ENCODE peak calls at places on chromosomes 16 and 17, in seven cellular contexts. One of them, this sample, is unnamed.

GRCh38 chr16:50096791-50097190 is 31.0 kb downstream of the HEATR3 start:
- DNase-seq in BE2C: no peak
- DNase-seq in GM12865: no peak
- DNase-seq in colonic mucosa: no peak
- DNase-seq in PC-3: no peak
- DNase-seq in cardiac fibroblast: peak; percentile 13
- DNase-seq in foreskin keratinocyte: no peak
- DNase-seq in this sample: no peak

GRCh38 chr16:2854700-2855309 is 3.2 kb downstream of the PRSS22 start:
- DNase-seq in BE2C: no peak
- DNase-seq in GM12865: peak; percentile 16
- DNase-seq in colonic mucosa: no peak
- DNase-seq in PC-3: peak; percentile 51
- DNase-seq in cardiac fibroblast: no peak
- DNase-seq in foreskin keratinocyte: no peak
- DNase-seq in this sample: peak; percentile 34

GRCh38 chr16:80142276-80142675 is 398.5 kb upstream of the DYNLRB2 start:
- DNase-seq in BE2C: no peak
- DNase-seq in GM12865: no peak
- DNase-seq in colonic mucosa: no peak
- DNase-seq in PC-3: no peak
- DNase-seq in cardiac fibroblast: no peak
- DNase-seq in foreskin keratinocyte: no peak
- DNase-seq in this sample: no peak

GRCh38 chr17:21549107-21549687 is 143.1 kb upstream of the KCNJ18 start:
- DNase-seq in BE2C: no peak
- DNase-seq in GM12865: no peak
- DNase-seq in colonic mucosa: no peak
- DNase-seq in PC-3: peak; percentile 40
- DNase-seq in cardiac fibroblast: peak; percentile 56
- DNase-seq in foreskin keratinocyte: peak; percentile 19
- DNase-seq in this sample: no peak

GRCh38 chr17:80384078-80384960 is 30.6 kb upstream of the ENDOV start:
- DNase-seq in BE2C: no peak
- DNase-seq in GM12865: no peak
- DNase-seq in colonic mucosa: no peak
- DNase-seq in PC-3: no peak
- DNase-seq in cardiac fibroblast: no peak
- DNase-seq in foreskin keratinocyte: no peak
- DNase-seq in this sample: no peak

GRCh38 chr17:79174905-79175856 is 100.6 kb downstream of the ENGASE start:
- DNase-seq in BE2C: no peak
- DNase-seq in GM12865: no peak
- DNase-seq in colonic mucosa: no peak
- DNase-seq in PC-3: no peak
- DNase-seq in cardiac fibroblast: no peak
- DNase-seq in foreskin keratinocyte: no peak
- DNase-seq in this sample: no peak

GRCh38 chr17:69769050-69769449 is 306.0 kb upstream of the KCNJ16 start:
- DNase-seq in BE2C: no peak
- DNase-seq in GM12865: no peak
- DNase-seq in colonic mucosa: no peak
- DNase-seq in PC-3: no peak
- DNase-seq in cardiac fibroblast: no peak
- DNase-seq in foreskin keratinocyte: no peak
- DNase-seq in this sample: no peak

GRCh38 chr17:44623070-44623725 is 33.1 kb upstream of the MEIOC start:
- DNase-seq in BE2C: no peak
- DNase-seq in GM12865: no peak
- DNase-seq in colonic mucosa: no peak
- DNase-seq in PC-3: peak; percentile 43
- DNase-seq in cardiac fibroblast: no peak
- DNase-seq in foreskin keratinocyte: no peak
- DNase-seq in this sample: no peak

GRCh38 chr17:62761884-62762283 is 46.2 kb downstream of the MARCHF10 start:
- DNase-seq in BE2C: no peak
- DNase-seq in GM12865: no peak
- DNase-seq in colonic mucosa: no peak
- DNase-seq in PC-3: peak; percentile 99
- DNase-seq in cardiac fibroblast: no peak
- DNase-seq in foreskin keratinocyte: peak; percentile 85
- DNase-seq in this sample: no peak

GRCh38 chr16:2081201-2081600 is 33.4 kb downstream of the TSC2 start:
- DNase-seq in BE2C: no peak
- DNase-seq in GM12865: no peak
- DNase-seq in colonic mucosa: no peak
- DNase-seq in PC-3: no peak
- DNase-seq in cardiac fibroblast: no peak
- DNase-seq in foreskin keratinocyte: no peak
- DNase-seq in this sample: no peak

GRCh38 chr16:84040206-84040822 is 2.3 kb downstream of the SLC38A8 start:
- DNase-seq in BE2C: no peak
- DNase-seq in GM12865: no peak
- DNase-seq in colonic mucosa: no peak
- DNase-seq in PC-3: no peak
- DNase-seq in cardiac fibroblast: no peak
- DNase-seq in foreskin keratinocyte: no peak
- DNase-seq in this sample: no peak

GRCh38 chr17:6862822-6863221 is 31.3 kb upstream of the TEKT1 start:
- DNase-seq in BE2C: no peak
- DNase-seq in GM12865: no peak
- DNase-seq in colonic mucosa: no peak
- DNase-seq in PC-3: no peak
- DNase-seq in cardiac fibroblast: no peak
- DNase-seq in foreskin keratinocyte: no peak
- DNase-seq in this sample: no peak

GRCh38 chr17:13544755-13545154 is 57.0 kb downstream of the HS3ST3A1 start:
- DNase-seq in BE2C: no peak
- DNase-seq in GM12865: no peak
- DNase-seq in colonic mucosa: no peak
- DNase-seq in PC-3: no peak
- DNase-seq in cardiac fibroblast: peak; percentile 56
- DNase-seq in foreskin keratinocyte: no peak
- DNase-seq in this sample: no peak

GRCh38 chr17:35866356-35866950 is 2.2 kb downstream of the HEATR9 start:
- DNase-seq in BE2C: no peak
- DNase-seq in GM12865: no peak
- DNase-seq in colonic mucosa: no peak
- DNase-seq in PC-3: peak; percentile 12
- DNase-seq in cardiac fibroblast: peak; percentile 54
- DNase-seq in foreskin keratinocyte: no peak
- DNase-seq in this sample: no peak

GRCh38 chr16:89402962-89403361 is 87.4 kb downstream of the ANKRD11 start:
- DNase-seq in BE2C: no peak
- DNase-seq in GM12865: no peak
- DNase-seq in colonic mucosa: no peak
- DNase-seq in PC-3: no peak
- DNase-seq in cardiac fibroblast: no peak
- DNase-seq in foreskin keratinocyte: no peak
- DNase-seq in this sample: no peak

GRCh38 chr16:3094289-3095027 is 4.6 kb downstream of the ZSCAN10 start:
- DNase-seq in BE2C: peak; percentile 48
- DNase-seq in GM12865: peak; percentile 77
- DNase-seq in colonic mucosa: peak; percentile 67
- DNase-seq in PC-3: peak; percentile 54
- DNase-seq in cardiac fibroblast: peak; percentile 62
- DNase-seq in foreskin keratinocyte: no peak
- DNase-seq in this sample: peak; percentile 78

GRCh38 chr17:32627233-32628008 is 140.6 kb downstream of the CDK5R1 start:
- DNase-seq in BE2C: no peak
- DNase-seq in GM12865: no peak
- DNase-seq in colonic mucosa: no peak
- DNase-seq in PC-3: peak; percentile 7
- DNase-seq in cardiac fibroblast: peak; percentile 14
- DNase-seq in foreskin keratinocyte: peak; percentile 22
- DNase-seq in this sample: no peak

GRCh38 chr17:33210240-33210639 is 82.9 kb downstream of the ASIC2 start:
- DNase-seq in BE2C: no peak
- DNase-seq in GM12865: no peak
- DNase-seq in colonic mucosa: no peak
- DNase-seq in PC-3: no peak
- DNase-seq in cardiac fibroblast: no peak
- DNase-seq in foreskin keratinocyte: no peak
- DNase-seq in this sample: no peak

GRCh38 chr16:66127459-66128362 is 238.8 kb upstream of the CDH5 start:
- DNase-seq in BE2C: peak; percentile 78
- DNase-seq in GM12865: no peak
- DNase-seq in colonic mucosa: no peak
- DNase-seq in PC-3: peak; percentile 23
- DNase-seq in cardiac fibroblast: peak; percentile 77
- DNase-seq in foreskin keratinocyte: no peak
- DNase-seq in this sample: no peak
- TF ChIP-seq CTCF in BE2C: peak; percentile 60
- TF ChIP-seq CTCF in GM12865: no peak
- TF ChIP-seq CTCF in colonic mucosa: no peak
- TF ChIP-seq CTCF in PC-3: no peak
- TF ChIP-seq CTCF in cardiac fibroblast: no peak
- TF ChIP-seq CTCF in foreskin keratinocyte: no peak
- TF ChIP-seq CTCF in this sample: no peak

GRCh38 chr17:76397687-76398522 is 13.5 kb downstream of the SPHK1 start:
- DNase-seq in BE2C: peak; percentile 94
- DNase-seq in GM12865: peak; percentile 89
- DNase-seq in colonic mucosa: peak; percentile 93
- DNase-seq in PC-3: peak; percentile 97
- DNase-seq in cardiac fibroblast: peak; percentile 92
- DNase-seq in foreskin keratinocyte: no peak
- DNase-seq in this sample: peak; percentile 90
- TF ChIP-seq CTCF in BE2C: peak; percentile 99
- TF ChIP-seq CTCF in GM12865: peak; percentile 98
- TF ChIP-seq CTCF in colonic mucosa: peak; percentile 98
- TF ChIP-seq CTCF in PC-3: peak; percentile 99
- TF ChIP-seq CTCF in cardiac fibroblast: peak; percentile 97
- TF ChIP-seq CTCF in foreskin keratinocyte: peak; percentile 96
- TF ChIP-seq CTCF in this sample: peak; percentile 95

GRCh38 chr16:10945065-10945787 is 862 bp downstream of the CLEC16A start:
- DNase-seq in BE2C: no peak
- DNase-seq in GM12865: no peak
- DNase-seq in colonic mucosa: no peak
- DNase-seq in PC-3: no peak
- DNase-seq in cardiac fibroblast: no peak
- DNase-seq in foreskin keratinocyte: no peak
- DNase-seq in this sample: no peak

GRCh38 chr16:10944249-10945064 is at the start of gene CLEC16A:
- DNase-seq in BE2C: peak; percentile 98
- DNase-seq in GM12865: peak; percentile 98
- DNase-seq in colonic mucosa: peak; percentile 98
- DNase-seq in PC-3: peak; percentile 94
- DNase-seq in cardiac fibroblast: peak; percentile 98
- DNase-seq in foreskin keratinocyte: peak; percentile 76
- DNase-seq in this sample: peak; percentile 93

GRCh38 chr16:10940501-10941079 is 1.7 kb downstream of the DEXI start:
- DNase-seq in BE2C: no peak
- DNase-seq in GM12865: peak; percentile 40
- DNase-seq in colonic mucosa: peak; percentile 52
- DNase-seq in PC-3: no peak
- DNase-seq in cardiac fibroblast: no peak
- DNase-seq in foreskin keratinocyte: no peak
- DNase-seq in this sample: no peak

GRCh38 chr16:10941127-10941933 is 938 bp downstream of the DEXI start:
- DNase-seq in BE2C: peak; percentile 21
- DNase-seq in GM12865: no peak
- DNase-seq in colonic mucosa: peak; percentile 48
- DNase-seq in PC-3: peak; percentile 23
- DNase-seq in cardiac fibroblast: no peak
- DNase-seq in foreskin keratinocyte: no peak
- DNase-seq in this sample: no peak

DNA sequence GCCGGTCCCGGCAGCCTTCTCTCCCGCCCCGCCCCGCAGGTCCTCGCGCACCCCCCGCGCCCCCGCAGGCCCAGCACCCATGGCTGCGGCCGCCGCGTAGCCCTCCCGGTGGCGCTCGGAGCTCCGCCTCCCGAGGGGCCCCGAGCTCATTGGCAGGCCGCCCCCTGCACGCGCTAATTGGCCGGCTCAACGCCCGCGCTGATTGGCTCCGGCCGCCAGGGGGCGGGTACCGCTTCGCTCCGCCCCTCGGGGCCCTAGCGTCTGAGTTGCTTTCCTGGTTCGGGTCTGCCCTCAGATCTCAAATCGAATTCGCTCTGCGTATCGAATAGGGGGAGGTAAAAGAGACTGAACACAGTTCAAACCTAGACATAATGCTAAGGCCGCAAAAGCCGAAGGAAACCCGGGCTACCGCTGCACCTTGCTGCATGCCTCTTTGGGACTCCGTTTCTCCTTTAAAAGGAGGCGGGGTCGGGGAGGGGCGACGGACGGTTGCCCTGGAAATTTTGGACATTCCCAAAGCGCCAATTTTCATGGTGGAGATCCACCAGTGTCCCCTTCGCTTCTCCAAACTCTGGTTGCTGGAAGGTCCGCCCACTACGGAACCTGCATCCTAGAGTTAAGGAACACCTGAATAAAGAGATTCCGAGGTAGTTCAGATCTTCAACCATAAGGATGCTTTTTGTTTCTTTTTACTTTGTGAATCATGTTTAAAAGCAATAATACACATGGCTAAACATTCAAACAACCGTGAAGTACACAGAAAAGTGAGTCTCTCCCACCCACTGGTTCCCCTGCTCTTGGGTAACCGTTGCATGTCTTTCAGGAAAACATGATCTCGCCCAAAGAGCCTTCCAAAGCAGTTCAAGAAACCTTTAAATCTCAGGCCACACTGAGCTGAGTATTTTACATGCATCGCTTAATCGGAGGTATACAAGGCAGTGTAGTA is at the start of gene DEXI:
- DNase-seq in BE2C: peak; percentile 96
- DNase-seq in GM12865: peak; percentile 95
- DNase-seq in colonic mucosa: peak; percentile 95
- DNase-seq in PC-3: peak; percentile 90
- DNase-seq in cardiac fibroblast: peak; percentile 92
- DNase-seq in foreskin keratinocyte: peak; percentile 56
- DNase-seq in this sample: peak; percentile 99
- TF ChIP-seq CTCF in BE2C: no peak
- TF ChIP-seq CTCF in GM12865: no peak
- TF ChIP-seq CTCF in colonic mucosa: no peak
- TF ChIP-seq CTCF in PC-3: no peak
- TF ChIP-seq CTCF in cardiac fibroblast: no peak
- TF ChIP-seq CTCF in foreskin keratinocyte: peak; percentile 6
- TF ChIP-seq CTCF in this sample: no peak

GRCh38 chr16:5056347-5056746 is 9.4 kb downstream of the C16orf89 start:
- DNase-seq in BE2C: peak; percentile 66
- DNase-seq in GM12865: peak; percentile 72
- DNase-seq in colonic mucosa: peak; percentile 46
- DNase-seq in PC-3: peak; percentile 18
- DNase-seq in cardiac fibroblast: no peak
- DNase-seq in foreskin keratinocyte: no peak
- DNase-seq in this sample: peak; percentile 78
- TF ChIP-seq CTCF in BE2C: peak; percentile 71
- TF ChIP-seq CTCF in GM12865: peak; percentile 80
- TF ChIP-seq CTCF in colonic mucosa: peak; percentile 38
- TF ChIP-seq CTCF in PC-3: peak; percentile 58
- TF ChIP-seq CTCF in cardiac fibroblast: peak; percentile 64
- TF ChIP-seq CTCF in foreskin keratinocyte: peak; percentile 64
- TF ChIP-seq CTCF in this sample: peak; percentile 50

GRCh38 chr16:65737831-65738230 is 616.0 kb upstream of the CDH11 start:
- DNase-seq in BE2C: peak; percentile 24
- DNase-seq in GM12865: no peak
- DNase-seq in colonic mucosa: no peak
- DNase-seq in PC-3: no peak
- DNase-seq in cardiac fibroblast: no peak
- DNase-seq in foreskin keratinocyte: no peak
- DNase-seq in this sample: no peak
- TF ChIP-seq CTCF in BE2C: no peak
- TF ChIP-seq CTCF in GM12865: no peak
- TF ChIP-seq CTCF in colonic mucosa: no peak
- TF ChIP-seq CTCF in PC-3: no peak
- TF ChIP-seq CTCF in cardiac fibroblast: no peak
- TF ChIP-seq CTCF in foreskin keratinocyte: no peak
- TF ChIP-seq CTCF in this sample: no peak

This sample was measured in GM13976.